ENCODE peak calls at places on chromosome 13, in eight cellular contexts. X is cardiac fibroblast; O is BE2C; E is non-pigmented ciliary epithelial cell; Y is frontal cortex; S is GM20000; B is CD8-positive, alpha-beta memory T cell; I is HCEC 1CT. K is an unnamed sample.

GRCh38 chr13:107586216-107586615 is 629.1 kb downstream of the LIG4 start:
- DNase-seq in X (no peak), I (peak), E (no peak), B (no peak), Y (no peak), O (no peak), S (no peak), K (no peak)

GRCh38 chr13:33441015-33441414 is 155.5 kb upstream of the STARD13 start:
- DNase-seq in S (no peak), O (peak), E (no peak), I (peak), X (peak), Y (no peak), B (no peak), K (peak)

GRCh38 chr13:111503376-111503775 is 182.9 kb downstream of the TEX29 start:
- DNase-seq in S (no peak), X (no peak), I (no peak), B (no peak), Y (no peak), E (no peak), O (no peak), K (no peak)

GRCh38 chr13:111219306-111219705 is 101.1 kb upstream of the TEX29 start:
- DNase-seq in E (peak), X (peak), O (no peak), Y (no peak), S (no peak), I (peak), B (no peak), K (peak)

GRCh38 chr13:72774019-72774418 is 7.7 kb downstream of the DIS3 start:
- DNase-seq in Y (no peak), X (peak), B (no peak), S (no peak), O (no peak), E (no peak), I (peak), K (no peak)

GRCh38 chr13:44801990-44802389 is 187.3 kb downstream of the NUFIP1 start:
- DNase-seq in S (no peak), I (peak), Y (no peak), X (peak), B (no peak), O (no peak), E (no peak), K (peak)

GRCh38 chr13:106475852-106476251 is 59.6 kb downstream of the EFNB2 start:
- DNase-seq in I (no peak), B (no peak), Y (no peak), O (no peak), S (no peak), X (no peak), E (no peak), K (no peak)

GRCh38 chr13:48411281-48412099 is 1.4 kb downstream of the LPAR6 start:
- DNase-seq in X (peak), S (no peak), B (no peak), E (no peak), O (no peak), Y (no peak), I (peak), K (no peak)

GRCh38 chr13:102286326-102286725 is 115.5 kb downstream of the FGF14 start:
- DNase-seq in S (no peak), Y (no peak), B (no peak), O (no peak), E (peak), X (peak), I (peak), K (peak)

GRCh38 chr13:76421011-76421410 is 465.2 kb downstream of the KCTD12 start:
- DNase-seq in Y (no peak), B (no peak), E (no peak), I (no peak), X (no peak), S (no peak), O (no peak), K (no peak)

GRCh38 chr13:42696191-42696590 is 85.2 kb upstream of the FAM216B start:
- DNase-seq in Y (no peak), X (peak), S (no peak), O (no peak), B (no peak), E (peak), I (peak), K (peak)

GRCh38 chr13:59250276-59250990 is 913.3 kb downstream of the DIAPH3 start:
- DNase-seq in S (no peak), X (no peak), O (peak), Y (no peak), B (no peak), E (no peak), I (no peak), K (no peak)

GRCh38 chr13:46953331-46953730 is 56.5 kb upstream of the HTR2A start:
- DNase-seq in B (no peak), S (no peak), Y (no peak), O (no peak), I (no peak), X (no peak), E (no peak), K (no peak)